ENCODE peak calls at places on chromosome 16, in seven cellular contexts. One of them, this sample, is unnamed. For H3K4me1, the result is how much of the 10 kb centered on the place peaks cover.

GRCh38 chr16:30736995-30737793 is 11.0 kb upstream of the PHKG2 start:
- DNase-seq in breast epithelium: no peak
- DNase-seq in endodermal cell: no peak
- DNase-seq in GM23248: no peak
- DNase-seq in aorta: peak
- DNase-seq in OCI-LY7: no peak
- DNase-seq in IMR-90: no peak
- DNase-seq in this sample: no peak

GRCh38 chr16:17312100-17312732 is 158.5 kb downstream of the XYLT1 start:
- DNase-seq in breast epithelium: peak
- DNase-seq in endodermal cell: peak
- DNase-seq in GM23248: no peak
- DNase-seq in aorta: no peak
- DNase-seq in OCI-LY7: no peak
- DNase-seq in IMR-90: no peak
- DNase-seq in this sample: no peak

GRCh38 chr16:2787406-2787805 is at the start of gene PRSS33:
- DNase-seq in breast epithelium: no peak
- DNase-seq in endodermal cell: no peak
- DNase-seq in GM23248: no peak
- DNase-seq in aorta: peak
- DNase-seq in OCI-LY7: no peak
- DNase-seq in IMR-90: no peak
- DNase-seq in this sample: no peak

GRCh38 chr16:75204410-75204758 is 2.6 kb downstream of the CTRB2 start:
- DNase-seq in breast epithelium: no peak
- DNase-seq in endodermal cell: no peak
- DNase-seq in GM23248: no peak
- DNase-seq in aorta: peak
- DNase-seq in OCI-LY7: no peak
- DNase-seq in IMR-90: no peak
- DNase-seq in this sample: no peak

GRCh38 chr16:62077998-62078397 is 41.8 kb upstream of the CDH8 start:
- DNase-seq in breast epithelium: no peak
- DNase-seq in endodermal cell: peak
- DNase-seq in GM23248: peak
- DNase-seq in aorta: no peak
- DNase-seq in OCI-LY7: no peak
- DNase-seq in IMR-90: no peak
- DNase-seq in this sample: no peak

GRCh38 chr16:785563-786535 is 2.3 kb downstream of the RPUSD1 start:
- DNase-seq in breast epithelium: peak
- DNase-seq in endodermal cell: peak
- DNase-seq in GM23248: peak
- DNase-seq in aorta: peak
- DNase-seq in OCI-LY7: peak
- DNase-seq in IMR-90: peak
- DNase-seq in this sample: no peak

GRCh38 chr16:69651217-69651616 is 75.1 kb downstream of the NQO1 start:
- DNase-seq in breast epithelium: no peak
- DNase-seq in endodermal cell: no peak
- DNase-seq in GM23248: no peak
- DNase-seq in aorta: no peak
- DNase-seq in OCI-LY7: no peak
- DNase-seq in IMR-90: no peak
- DNase-seq in this sample: no peak

GRCh38 chr16:30985401-30986128 is 558 bp downstream of the HSD3B7 start:
- DNase-seq in breast epithelium: peak
- DNase-seq in endodermal cell: peak
- DNase-seq in GM23248: peak
- DNase-seq in aorta: peak
- DNase-seq in OCI-LY7: no peak
- DNase-seq in IMR-90: no peak
- DNase-seq in this sample: no peak

GRCh38 chr16:90011908-90012501 is 7.3 kb downstream of the DBNDD1 start:
- DNase-seq in breast epithelium: no peak
- DNase-seq in endodermal cell: no peak
- DNase-seq in GM23248: no peak
- DNase-seq in aorta: no peak
- DNase-seq in OCI-LY7: no peak
- DNase-seq in IMR-90: no peak
- DNase-seq in this sample: no peak

GRCh38 chr16:2296662-2297505 is 29.0 kb upstream of the RNPS1 start:
- DNase-seq in breast epithelium: no peak
- DNase-seq in endodermal cell: peak
- DNase-seq in GM23248: peak
- DNase-seq in aorta: no peak
- DNase-seq in OCI-LY7: peak
- DNase-seq in IMR-90: no peak
- DNase-seq in this sample: no peak

GRCh38 chr16:68396481-68396880 is 51.8 kb downstream of the SMPD3 start:
- DNase-seq in breast epithelium: peak
- DNase-seq in endodermal cell: no peak
- DNase-seq in GM23248: peak
- DNase-seq in aorta: peak
- DNase-seq in OCI-LY7: peak
- DNase-seq in IMR-90: peak
- DNase-seq in this sample: no peak

GRCh38 chr16:88784074-88784855 is 755 bp downstream of the PIEZO1 start:
- DNase-seq in breast epithelium: peak
- DNase-seq in endodermal cell: peak
- DNase-seq in GM23248: peak
- DNase-seq in aorta: peak
- DNase-seq in OCI-LY7: peak
- DNase-seq in IMR-90: peak
- DNase-seq in this sample: peak

GRCh38 chr16:10752843-10753523 is 9.3 kb downstream of the NUBP1 start:
- DNase-seq in breast epithelium: no peak
- DNase-seq in endodermal cell: no peak
- DNase-seq in GM23248: no peak
- DNase-seq in aorta: peak
- DNase-seq in OCI-LY7: peak
- DNase-seq in IMR-90: no peak
- DNase-seq in this sample: no peak

GRCh38 chr16:67936124-67936875 is at the start of gene PSMB10:
- DNase-seq in breast epithelium: no peak
- DNase-seq in endodermal cell: peak
- DNase-seq in GM23248: peak
- DNase-seq in aorta: peak
- DNase-seq in OCI-LY7: peak
- DNase-seq in IMR-90: peak
- DNase-seq in this sample: peak

GRCh38 chr16:89446136-89446974 is 44.0 kb downstream of the ANKRD11 start:
- DNase-seq in breast epithelium: no peak
- DNase-seq in endodermal cell: no peak
- DNase-seq in GM23248: no peak
- DNase-seq in aorta: no peak
- DNase-seq in OCI-LY7: no peak
- DNase-seq in IMR-90: no peak
- DNase-seq in this sample: no peak

GRCh38 chr16:73172621-73173312 is 124.8 kb upstream of the ZFHX3 start:
- DNase-seq in breast epithelium: peak
- DNase-seq in endodermal cell: peak
- DNase-seq in GM23248: peak
- DNase-seq in aorta: peak
- DNase-seq in OCI-LY7: no peak
- DNase-seq in IMR-90: peak
- DNase-seq in this sample: peak

GRCh38 chr16:24009060-24009459 is 173.3 kb downstream of the PRKCB start:
- DNase-seq in breast epithelium: no peak
- DNase-seq in endodermal cell: no peak
- DNase-seq in GM23248: no peak
- DNase-seq in aorta: no peak
- DNase-seq in OCI-LY7: no peak
- DNase-seq in IMR-90: no peak
- DNase-seq in this sample: no peak

GRCh38 chr16:24589997-24590396 is 50.6 kb downstream of the RBBP6 start:
- DNase-seq in breast epithelium: no peak
- DNase-seq in endodermal cell: no peak
- DNase-seq in GM23248: no peak
- DNase-seq in aorta: no peak
- DNase-seq in OCI-LY7: no peak
- DNase-seq in IMR-90: no peak
- DNase-seq in this sample: no peak

GRCh38 chr16:88804552-88805339 is 1.2 kb downstream of the CDT1 start:
- DNase-seq in breast epithelium: no peak
- DNase-seq in endodermal cell: peak
- DNase-seq in GM23248: peak
- DNase-seq in aorta: no peak
- DNase-seq in OCI-LY7: peak
- DNase-seq in IMR-90: no peak
- DNase-seq in this sample: no peak

GRCh38 chr16:30527635-30528178 is 1.3 kb upstream of the ZNF768 start:
- DNase-seq in breast epithelium: peak
- DNase-seq in endodermal cell: no peak
- DNase-seq in GM23248: peak
- DNase-seq in aorta: no peak
- DNase-seq in OCI-LY7: peak
- DNase-seq in IMR-90: no peak
- DNase-seq in this sample: no peak

GRCh38 chr16:64065523-64065922 is 1056.3 kb downstream of the CDH11 start:
- DNase-seq in breast epithelium: no peak
- DNase-seq in endodermal cell: no peak
- DNase-seq in GM23248: no peak
- DNase-seq in aorta: no peak
- DNase-seq in OCI-LY7: no peak
- DNase-seq in IMR-90: no peak
- DNase-seq in this sample: no peak

GRCh38 chr16:80948886-80949502 is 57.7 kb downstream of the CMC2 start:
- DNase-seq in breast epithelium: no peak
- DNase-seq in endodermal cell: peak
- DNase-seq in GM23248: peak
- DNase-seq in aorta: peak
- DNase-seq in OCI-LY7: peak
- DNase-seq in IMR-90: peak
- DNase-seq in this sample: no peak

GRCh38 chr16:6602401-6602800 is 730.2 kb upstream of the RBFOX1 start:
- DNase-seq in breast epithelium: no peak
- DNase-seq in endodermal cell: no peak
- DNase-seq in GM23248: no peak
- DNase-seq in aorta: no peak
- DNase-seq in OCI-LY7: no peak
- DNase-seq in IMR-90: no peak
- DNase-seq in this sample: no peak

GRCh38 chr16:58187657-58188430 is 10.1 kb downstream of the CSNK2A2 start:
- DNase-seq in breast epithelium: no peak
- DNase-seq in endodermal cell: no peak
- DNase-seq in GM23248: no peak
- DNase-seq in aorta: no peak
- DNase-seq in OCI-LY7: no peak
- DNase-seq in IMR-90: no peak
- DNase-seq in this sample: no peak

GRCh38 chr16:62041401-62041800 is 5.2 kb upstream of the CDH8 start:
- DNase-seq in breast epithelium: no peak
- DNase-seq in endodermal cell: peak
- DNase-seq in GM23248: peak
- DNase-seq in aorta: no peak
- DNase-seq in OCI-LY7: peak
- DNase-seq in IMR-90: no peak
- DNase-seq in this sample: no peak

GRCh38 chr16:78257376-78257728 is 157.9 kb downstream of the WWOX start:
- DNase-seq in breast epithelium: no peak
- DNase-seq in endodermal cell: peak
- DNase-seq in GM23248: no peak
- DNase-seq in aorta: no peak
- DNase-seq in OCI-LY7: no peak
- DNase-seq in IMR-90: no peak
- DNase-seq in this sample: peak

GRCh38 chr16:47424846-47425245 is 36.0 kb downstream of the ITFG1 start:
- DNase-seq in breast epithelium: no peak
- DNase-seq in endodermal cell: peak
- DNase-seq in GM23248: no peak
- DNase-seq in aorta: no peak
- DNase-seq in OCI-LY7: no peak
- DNase-seq in IMR-90: no peak
- DNase-seq in this sample: no peak

GRCh38 chr16:6247771-6248170 is 1084.9 kb upstream of the RBFOX1 start:
- DNase-seq in breast epithelium: no peak
- DNase-seq in endodermal cell: no peak
- DNase-seq in GM23248: no peak
- DNase-seq in aorta: no peak
- DNase-seq in OCI-LY7: no peak
- DNase-seq in IMR-90: no peak
- DNase-seq in this sample: no peak

GRCh38 chr16:17469742-17470001 is 1.1 kb downstream of the XYLT1 start:
- DNase-seq in breast epithelium: no peak
- DNase-seq in endodermal cell: peak
- DNase-seq in GM23248: no peak
- DNase-seq in aorta: no peak
- DNase-seq in OCI-LY7: no peak
- DNase-seq in IMR-90: no peak
- DNase-seq in this sample: no peak

GRCh38 chr16:56774009-56774408 is 44.1 kb downstream of the NUP93 start:
- DNase-seq in breast epithelium: no peak
- DNase-seq in endodermal cell: no peak
- DNase-seq in GM23248: no peak
- DNase-seq in aorta: no peak
- DNase-seq in OCI-LY7: no peak
- DNase-seq in IMR-90: no peak
- DNase-seq in this sample: no peak
- H3K4me1 ChIP-seq in breast epithelium: under half
- H3K4me1 ChIP-seq in endodermal cell: under half
- H3K4me1 ChIP-seq in GM23248: under half
- H3K4me1 ChIP-seq in aorta: under half
- H3K4me1 ChIP-seq in OCI-LY7: under half
- H3K4me1 ChIP-seq in IMR-90: under half
- H3K4me1 ChIP-seq in this sample: under half

GRCh38 chr16:86575095-86575685 is 3.2 kb upstream of the FOXL1 start:
- DNase-seq in breast epithelium: no peak
- DNase-seq in endodermal cell: no peak
- DNase-seq in GM23248: no peak
- DNase-seq in aorta: no peak
- DNase-seq in OCI-LY7: no peak
- DNase-seq in IMR-90: no peak
- DNase-seq in this sample: no peak
- H3K4me1 ChIP-seq in breast epithelium: under half
- H3K4me1 ChIP-seq in endodermal cell: under half
- H3K4me1 ChIP-seq in GM23248: under half
- H3K4me1 ChIP-seq in aorta: under half
- H3K4me1 ChIP-seq in OCI-LY7: under half
- H3K4me1 ChIP-seq in IMR-90: under half
- H3K4me1 ChIP-seq in this sample: half or more

GRCh38 chr16:3865241-3865640 is 15.3 kb downstream of the CREBBP start:
- DNase-seq in breast epithelium: no peak
- DNase-seq in endodermal cell: no peak
- DNase-seq in GM23248: no peak
- DNase-seq in aorta: no peak
- DNase-seq in OCI-LY7: no peak
- DNase-seq in IMR-90: no peak
- DNase-seq in this sample: no peak
- H3K4me1 ChIP-seq in breast epithelium: under half
- H3K4me1 ChIP-seq in endodermal cell: under half
- H3K4me1 ChIP-seq in GM23248: under half
- H3K4me1 ChIP-seq in aorta: under half
- H3K4me1 ChIP-seq in OCI-LY7: under half
- H3K4me1 ChIP-seq in IMR-90: under half
- H3K4me1 ChIP-seq in this sample: under half

DNA sequence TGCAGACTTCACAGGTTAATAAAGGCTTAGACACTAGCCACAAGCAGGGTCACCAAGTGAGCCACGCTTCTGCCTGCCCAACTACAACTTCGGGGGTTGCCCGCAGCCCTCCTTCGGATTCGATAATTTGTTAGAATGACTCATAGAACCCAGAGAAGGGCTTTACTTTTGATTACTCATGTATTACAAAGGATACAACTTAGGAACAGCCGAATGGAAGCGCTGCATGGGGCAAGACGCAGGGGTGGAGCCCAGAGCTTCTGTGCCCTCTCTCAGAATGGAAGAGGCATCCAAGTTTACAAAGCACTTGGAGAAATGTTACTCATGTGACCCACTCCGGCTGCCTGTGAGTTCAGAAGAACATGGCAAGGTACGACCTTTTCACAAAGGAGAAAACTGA is 7.5 kb upstream of the CDH5 start:
- DNase-seq in breast epithelium: no peak
- DNase-seq in endodermal cell: no peak
- DNase-seq in GM23248: peak
- DNase-seq in aorta: no peak
- DNase-seq in OCI-LY7: no peak
- DNase-seq in IMR-90: peak
- DNase-seq in this sample: no peak
- H3K4me1 ChIP-seq in breast epithelium: under half
- H3K4me1 ChIP-seq in endodermal cell: under half
- H3K4me1 ChIP-seq in GM23248: under half
- H3K4me1 ChIP-seq in aorta: under half
- H3K4me1 ChIP-seq in OCI-LY7: under half
- H3K4me1 ChIP-seq in IMR-90: under half
- H3K4me1 ChIP-seq in this sample: under half